ENCODE peak calls at places on chromosomes 6 and 20, in six cellular contexts. L, M, P, B, F and Q are unnamed samples. For H3K9me3, the result is how much of the 10 kb centered on the place peaks cover.

GRCh38 chr20:59939879-59940128 is 301 bp downstream of the PPP1R3D start:
- DNase-seq in P (peak), B (no peak), M (no peak), F (no peak), L (no peak), Q (no peak)

GRCh38 chr20:61159940-61160688 is 91.9 kb upstream of the CDH4 start:
- DNase-seq in B (no peak), L (no peak), P (no peak), M (no peak), F (peak), Q (no peak)

GRCh38 chr6:113858067-113858604 is 991 bp downstream of the MARCKS start:
- DNase-seq in M (no peak), F (peak), B (peak), P (peak), L (no peak), Q (peak)

GRCh38 chr6:26538936-26539615 is 910 bp downstream of the HMGN4 start:
- DNase-seq in B (peak), P (peak), F (no peak), M (no peak), L (no peak), Q (no peak)

GRCh38 chr6:30493643-30494250 is 4.4 kb downstream of the HLA-E start:
- DNase-seq in F (no peak), B (peak), L (no peak), M (no peak), P (no peak), Q (no peak)

GRCh38 chr6:17431581-17431980 is 38.2 kb downstream of the CAP2 start:
- DNase-seq in P (peak), F (no peak), B (no peak), M (no peak), L (no peak), Q (no peak)

GRCh38 chr6:1901556-1901955 is 291.8 kb downstream of the FOXC1 start:
- DNase-seq in M (no peak), P (peak), L (no peak), B (no peak), F (no peak), Q (peak)

GRCh38 chr6:154284313-154284853 is 72.2 kb downstream of the IPCEF1 start:
- DNase-seq in M (no peak), F (no peak), B (no peak), P (no peak), L (no peak), Q (no peak)

GRCh38 chr6:145736854-145737181 is 1.5 kb upstream of the EPM2A start:
- DNase-seq in P (peak), F (no peak), B (no peak), L (no peak), M (no peak), Q (no peak)

GRCh38 chr20:36613974-36614373 is 8.4 kb downstream of the RAB5IF start:
- DNase-seq in L (no peak), P (no peak), M (no peak), B (no peak), F (no peak), Q (peak)

GRCh38 chr20:25389858-25390537 is 637 bp downstream of the ABHD12 start:
- DNase-seq in P (peak), L (no peak), F (peak), M (no peak), B (peak), Q (peak)

GRCh38 chr6:91098006-91098405 is 511.1 kb upstream of the MAP3K7 start:
- DNase-seq in L (no peak), M (no peak), P (no peak), B (no peak), F (no peak), Q (no peak)

GRCh38 chr6:168377481-168377850 is 57.9 kb upstream of the DACT2 start:
- DNase-seq in P (no peak), F (no peak), L (no peak), M (no peak), B (no peak), Q (no peak)

GRCh38 chr20:9963029-9963428 is 71.8 kb upstream of the ANKEF1 start:
- DNase-seq in L (no peak), B (no peak), M (no peak), P (no peak), F (no peak), Q (no peak)

GRCh38 chr6:166439366-166440091 is 56.8 kb upstream of the MPC1 start:
- DNase-seq in M (no peak), B (no peak), P (no peak), F (no peak), L (no peak), Q (no peak)

GRCh38 chr6:7146079-7146828 is 38.5 kb downstream of the RREB1 start:
- DNase-seq in P (peak), L (no peak), M (peak), F (peak), B (no peak), Q (peak)

GRCh38 chr6:170051229-170052172 is 239.4 kb downstream of the DLL1 start:
- DNase-seq in L (no peak), P (no peak), B (no peak), F (no peak), M (no peak), Q (no peak)

GRCh38 chr6:75272145-75272840 is 12.3 kb downstream of the TMEM30A start:
- DNase-seq in M (no peak), P (peak), B (no peak), L (no peak), F (no peak), Q (no peak)

GRCh38 chr6:84882768-84883766 is 118.7 kb upstream of the TBX18 start:
- DNase-seq in M (no peak), P (peak), L (no peak), B (no peak), F (no peak), Q (peak)

GRCh38 chr20:58989196-58989595 is 8.1 kb downstream of the NELFCD start:
- DNase-seq in B (no peak), P (no peak), M (no peak), L (no peak), F (no peak), Q (no peak)

GRCh38 chr6:35140991-35141720 is at the start of gene TCP11:
- DNase-seq in B (no peak), F (no peak), L (no peak), M (no peak), P (peak), Q (no peak)

GRCh38 chr6:161168281-161168891 is 105.5 kb downstream of the AGPAT4 start:
- DNase-seq in M (no peak), P (peak), L (peak), F (no peak), B (peak), Q (peak)

GRCh38 chr6:34366639-34366921 is 25.9 kb downstream of the NUDT3 start:
- DNase-seq in L (no peak), F (no peak), B (no peak), P (no peak), M (no peak), Q (no peak)

GRCh38 chr6:158853072-158853871 is 34.1 kb upstream of the EZR start:
- DNase-seq in P (peak), B (peak), L (peak), M (peak), F (peak), Q (peak)

GRCh38 chr6:8738951-8739350 is 303.6 kb upstream of the SLC35B3 start:
- DNase-seq in P (no peak), L (no peak), F (no peak), B (no peak), M (no peak), Q (no peak)

GRCh38 chr6:33578588-33579011 is 1.5 kb downstream of the BAK1 start:
- DNase-seq in F (peak), M (peak), L (no peak), P (no peak), B (no peak), Q (no peak)

GRCh38 chr6:46211917-46212316 is 41.1 kb upstream of the ENPP5 start:
- DNase-seq in M (no peak), L (no peak), B (no peak), P (no peak), F (no peak), Q (no peak)

GRCh38 chr6:44115866-44116265 is 11.4 kb downstream of the MRPL14 start:
- DNase-seq in M (no peak), F (peak), P (peak), B (no peak), L (no peak), Q (peak)

GRCh38 chr20:5270608-5271007 is 46.1 kb downstream of the PROKR2 start:
- DNase-seq in F (no peak), M (no peak), B (peak), L (no peak), P (no peak), Q (no peak)

GRCh38 chr6:111737065-111737521 is 131.4 kb upstream of the TRAF3IP2 start:
- DNase-seq in B (no peak), F (no peak), L (no peak), M (no peak), P (peak), Q (peak)

GRCh38 chr6:52361945-52362442 is at the start of gene PAQR8:
- DNase-seq in M (peak), F (peak), P (peak), B (peak), L (peak), Q (peak)

GRCh38 chr6:56786256-56786655 is 143.6 kb upstream of the DST start:
- DNase-seq in M (no peak), F (no peak), B (no peak), P (no peak), L (no peak), Q (no peak)

GRCh38 chr6:150759500-150759899 is 106.0 kb upstream of the MTHFD1L start:
- DNase-seq in F (no peak), P (no peak), L (no peak), B (no peak), M (no peak), Q (peak)

GRCh38 chr20:34744847-34745246 is 40.7 kb downstream of the TP53INP2 start:
- DNase-seq in F (no peak), P (no peak), M (no peak), B (no peak), L (no peak), Q (no peak)

GRCh38 chr6:43185391-43185790 is 3.4 kb downstream of the CUL9 start:
- DNase-seq in L (no peak), B (no peak), P (no peak), M (no peak), F (no peak), Q (no peak)

GRCh38 chr6:106473807-106474206 is 113.3 kb downstream of the CRYBG1 start:
- DNase-seq in P (peak), M (no peak), B (no peak), F (no peak), L (no peak), Q (peak)

GRCh38 chr6:21049572-21049971 is 515.3 kb downstream of the CDKAL1 start:
- DNase-seq in M (no peak), B (no peak), F (no peak), L (no peak), P (peak), Q (peak)

GRCh38 chr20:31484001-31484400 is 8.9 kb downstream of the REM1 start:
- DNase-seq in P (peak), L (no peak), F (no peak), M (no peak), B (no peak), Q (no peak)

GRCh38 chr20:31489152-31489551 is 14.1 kb downstream of the REM1 start:
- DNase-seq in P (no peak), M (no peak), B (no peak), L (no peak), F (no peak), Q (no peak)

GRCh38 chr20:31485450-31486339 is 10.6 kb downstream of the REM1 start:
- DNase-seq in L (no peak), F (no peak), P (peak), M (no peak), B (no peak), Q (no peak)

GRCh38 chr20:31490752-31491151 is 15.7 kb downstream of the REM1 start:
- DNase-seq in M (no peak), F (no peak), B (no peak), L (no peak), P (no peak), Q (no peak)

DNA sequence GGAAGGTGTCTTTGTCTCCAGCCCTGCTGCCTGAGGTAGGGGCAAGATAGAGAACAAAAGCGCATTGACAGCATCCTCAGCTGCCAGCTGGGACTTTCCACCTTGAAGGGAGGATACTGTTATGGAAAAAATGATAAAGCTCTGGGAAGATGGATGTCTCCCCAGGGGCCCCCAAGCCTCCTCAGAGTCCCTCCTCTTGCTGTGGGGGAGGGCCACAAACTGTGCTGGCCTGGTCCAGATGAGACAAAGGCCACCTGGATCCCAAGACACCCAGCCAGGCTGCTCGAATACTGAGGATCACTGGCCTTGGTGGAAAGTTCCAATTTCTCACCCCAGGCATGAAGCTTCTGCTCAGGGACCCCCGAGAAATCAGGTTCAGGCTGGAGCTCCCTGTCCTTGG is 13.1 kb downstream of the REM1 start:
- DNase-seq in P (no peak), M (no peak), F (no peak), B (no peak), L (no peak), Q (no peak)
- H3K9me3 ChIP-seq in P (under half), M (under half), F (under half), B (under half), L (under half), Q (under half)

DNA sequence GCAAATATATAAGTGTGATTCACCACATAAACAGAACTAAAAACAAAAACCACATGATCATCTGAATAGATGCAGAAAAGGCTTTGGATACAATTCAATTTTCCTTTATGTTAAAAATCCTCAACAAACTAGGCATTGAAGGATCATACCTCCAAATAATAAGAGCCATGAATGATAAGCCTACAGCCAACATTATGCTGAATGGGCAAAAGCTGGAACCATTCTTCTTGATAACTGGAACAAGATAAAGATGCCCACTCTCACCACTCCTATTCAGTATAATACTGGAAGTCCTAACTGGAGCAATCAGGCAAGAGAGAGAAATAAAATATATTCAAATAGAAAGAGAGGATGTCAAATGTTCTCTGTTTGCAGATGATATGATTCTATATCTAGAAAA is 33.8 kb upstream of the CLVS2 start:
- DNase-seq in B (no peak), F (no peak), P (no peak), L (no peak), M (no peak), Q (no peak)
- TF ChIP-seq EZH2phosphoT487 in B (no peak), F (no peak), P (no peak), L (no peak), M (no peak), Q (no peak)

DNA sequence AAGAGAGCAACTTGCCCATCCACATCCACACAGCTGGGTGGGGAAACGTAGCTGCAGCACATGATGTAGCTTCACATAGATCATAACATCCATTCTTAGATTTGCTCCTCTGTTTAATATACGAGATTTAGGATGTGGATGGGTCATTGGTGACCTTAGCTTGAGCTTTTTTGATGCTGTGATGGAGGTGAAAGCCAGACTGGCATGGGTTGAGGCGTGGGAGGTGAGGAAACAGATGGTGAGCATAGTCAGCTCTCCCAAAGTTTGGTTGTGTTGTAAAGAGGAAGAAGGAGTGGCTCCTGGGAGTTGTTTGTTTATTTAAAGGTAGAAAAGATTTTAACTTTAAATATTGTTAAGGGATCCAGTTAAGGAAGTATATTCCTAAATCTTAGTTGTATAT is 5.3 kb downstream of the ARFGEF2 start:
- DNase-seq in P (no peak), F (no peak), M (no peak), L (no peak), B (no peak), Q (no peak)
- H3K27ac ChIP-seq in P (no peak), F (no peak), M (no peak), L (no peak), B (no peak), Q (no peak)

DNA sequence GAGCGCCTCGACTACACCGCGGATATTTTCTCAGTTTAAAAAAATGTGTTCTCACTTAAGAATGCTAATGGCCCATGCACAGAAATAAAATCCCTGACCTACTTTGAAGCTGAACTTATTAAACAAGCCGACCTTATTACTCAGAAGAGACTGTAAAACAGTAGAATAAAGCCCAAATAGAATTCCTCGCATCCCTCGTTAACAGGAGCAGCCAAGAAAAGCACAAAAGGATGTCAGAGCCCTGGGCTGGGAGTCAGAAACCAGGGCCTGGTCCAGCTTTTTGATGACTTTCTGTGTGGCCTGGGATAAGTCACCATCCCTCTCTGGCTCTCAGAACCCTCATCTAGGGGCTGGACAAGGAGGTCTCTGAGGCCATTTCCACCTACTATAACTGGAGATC is 489.3 kb downstream of the PTPRT start:
- DNase-seq in F (no peak), B (no peak), P (no peak), L (no peak), M (no peak), Q (no peak)
- H3K9me3 ChIP-seq in F (under half), B (under half), P (under half), L (under half), M (under half), Q (under half)

DNA sequence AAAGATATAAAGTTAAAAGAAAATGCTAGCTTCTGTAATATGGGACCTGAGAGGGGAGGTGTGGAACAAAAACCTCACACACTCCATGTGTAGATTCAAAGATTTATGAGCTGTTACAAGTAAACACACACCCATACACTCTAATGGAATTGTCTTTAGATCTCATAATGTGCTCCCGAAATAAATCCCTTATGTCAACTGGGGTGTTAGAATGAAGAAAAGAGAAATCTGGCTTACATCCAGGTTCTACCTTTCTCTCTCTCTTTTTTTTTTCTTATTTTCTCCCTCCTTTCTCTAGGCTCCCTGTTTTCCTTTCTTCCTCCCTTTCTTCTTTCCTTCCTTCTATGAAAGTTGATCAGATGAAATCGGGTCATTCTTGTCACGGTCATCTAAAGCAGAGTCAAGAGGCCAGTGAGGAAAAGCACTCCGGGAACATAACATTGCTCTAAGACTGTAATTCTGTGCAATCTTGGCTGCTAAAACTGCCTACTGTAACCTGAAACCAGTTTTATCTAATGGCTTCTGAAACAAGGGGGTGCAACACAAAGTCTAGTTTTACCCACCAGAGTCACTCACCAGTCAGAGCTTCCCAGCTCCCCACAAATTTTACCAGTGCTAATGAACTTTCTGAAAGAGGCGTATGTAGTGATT is 68.3 kb upstream of the BTBD3 start:
- DNase-seq in B (no peak), F (no peak), M (no peak), P (peak), L (no peak), Q (peak)
- TF ChIP-seq EZH2phosphoT487 in B (no peak), F (no peak), M (no peak), P (no peak), L (no peak), Q (no peak)

GRCh38 chr20:2654384-2654822 is 2.0 kb downstream of the NOP56 start:
- DNase-seq in B (no peak), F (no peak), L (no peak), M (no peak), P (no peak), Q (no peak)
- H3K27ac ChIP-seq in B (no peak), F (peak), L (peak), M (peak), P (no peak), Q (no peak)

DNA sequence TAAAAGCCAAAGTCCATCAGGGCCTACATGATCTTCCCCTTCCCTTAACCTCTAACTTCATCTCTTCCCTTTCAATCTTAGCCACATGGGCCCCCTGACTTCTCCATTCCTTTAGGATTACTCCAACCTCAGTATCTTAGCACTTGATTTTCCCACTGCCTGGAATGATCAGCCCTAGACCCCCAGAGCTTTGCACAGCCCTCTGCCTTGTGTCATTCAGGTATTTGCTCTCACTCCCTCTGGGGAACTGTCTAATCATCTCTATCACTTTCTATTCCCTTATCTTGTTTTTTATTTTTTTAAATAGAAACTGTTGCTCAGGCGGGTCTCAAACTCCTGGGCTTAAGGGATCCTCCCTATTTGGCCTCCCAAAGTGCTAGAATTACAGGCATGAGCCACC is 13.3 kb upstream of the ZNFX1 start:
- DNase-seq in F (no peak), P (no peak), B (no peak), M (no peak), L (no peak), Q (no peak)
- H3K9me3 ChIP-seq in F (under half), P (under half), B (under half), M (under half), L (under half), Q (under half)